ENCODE peak calls at places on chromosome 10, in eight cellular contexts. One of them, this sample, is unnamed.

GRCh38 chr10:11058014-11058413 is 40.3 kb downstream of the CELF2 start:
- DNase-seq in stimulated activated CD8-positive, alpha-beta memory T cell treated with anti-CD3 and anti-CD28 coated beads, Interleukin-4, amount 100 ng/mL, for 24 hours: no peak
- DNase-seq in stimulated activated naive CD8-positive, alpha-beta T cell treated with anti-CD3 and anti-CD28 coated beads, Interleukin-15, Interleukin-2, amounts not matched to agents 100 U/mL and 50 U/mL, for 24 hours: no peak
- DNase-seq in SHP77 treated with DMSO at 0.1 percent for 48 hours: no peak
- DNase-seq in stimulated activated CD4-positive, alpha-beta T cell treated with anti-CD3 and anti-CD28 coated beads, Interleukin-2, amount 100 ng/mL, for 48 hours: no peak
- DNase-seq in A673: no peak
- DNase-seq in tibial nerve: no peak
- DNase-seq in RWPE1: no peak
- DNase-seq in this sample: no peak

GRCh38 chr10:78528749-78529204 is 495.1 kb downstream of the RPS24 start:
- DNase-seq in tibial nerve: no peak
- DNase-seq in stimulated activated CD4-positive, alpha-beta T cell treated with anti-CD3 and anti-CD28 coated beads, Interleukin-2, amount 100 ng/mL, for 48 hours: no peak
- DNase-seq in stimulated activated naive CD8-positive, alpha-beta T cell treated with anti-CD3 and anti-CD28 coated beads, Interleukin-15, Interleukin-2, amounts not matched to agents 100 U/mL and 50 U/mL, for 24 hours: no peak
- DNase-seq in stimulated activated CD8-positive, alpha-beta memory T cell treated with anti-CD3 and anti-CD28 coated beads, Interleukin-4, amount 100 ng/mL, for 24 hours: no peak
- DNase-seq in RWPE1: no peak
- DNase-seq in A673: no peak
- DNase-seq in SHP77 treated with DMSO at 0.1 percent for 48 hours: peak; percentile 77
- DNase-seq in this sample: no peak

GRCh38 chr10:77746313-77746712 is 108.7 kb upstream of the KCNMA1 start:
- DNase-seq in stimulated activated CD8-positive, alpha-beta memory T cell treated with anti-CD3 and anti-CD28 coated beads, Interleukin-4, amount 100 ng/mL, for 24 hours: no peak
- DNase-seq in SHP77 treated with DMSO at 0.1 percent for 48 hours: no peak
- DNase-seq in stimulated activated naive CD8-positive, alpha-beta T cell treated with anti-CD3 and anti-CD28 coated beads, Interleukin-15, Interleukin-2, amounts not matched to agents 100 U/mL and 50 U/mL, for 24 hours: no peak
- DNase-seq in A673: no peak
- DNase-seq in RWPE1: peak; percentile 79
- DNase-seq in tibial nerve: no peak
- DNase-seq in stimulated activated CD4-positive, alpha-beta T cell treated with anti-CD3 and anti-CD28 coated beads, Interleukin-2, amount 100 ng/mL, for 48 hours: no peak
- DNase-seq in this sample: no peak

GRCh38 chr10:130108934-130109604 is 1.6 kb downstream of the C10orf143 start:
- DNase-seq in stimulated activated CD4-positive, alpha-beta T cell treated with anti-CD3 and anti-CD28 coated beads, Interleukin-2, amount 100 ng/mL, for 48 hours: no peak
- DNase-seq in A673: no peak
- DNase-seq in SHP77 treated with DMSO at 0.1 percent for 48 hours: no peak
- DNase-seq in tibial nerve: no peak
- DNase-seq in RWPE1: no peak
- DNase-seq in stimulated activated CD8-positive, alpha-beta memory T cell treated with anti-CD3 and anti-CD28 coated beads, Interleukin-4, amount 100 ng/mL, for 24 hours: no peak
- DNase-seq in stimulated activated naive CD8-positive, alpha-beta T cell treated with anti-CD3 and anti-CD28 coated beads, Interleukin-15, Interleukin-2, amounts not matched to agents 100 U/mL and 50 U/mL, for 24 hours: peak; percentile 15
- DNase-seq in this sample: peak; percentile 53

GRCh38 chr10:68397005-68397404 is 10.1 kb downstream of the RUFY2 start:
- DNase-seq in A673: no peak
- DNase-seq in stimulated activated naive CD8-positive, alpha-beta T cell treated with anti-CD3 and anti-CD28 coated beads, Interleukin-15, Interleukin-2, amounts not matched to agents 100 U/mL and 50 U/mL, for 24 hours: no peak
- DNase-seq in stimulated activated CD8-positive, alpha-beta memory T cell treated with anti-CD3 and anti-CD28 coated beads, Interleukin-4, amount 100 ng/mL, for 24 hours: no peak
- DNase-seq in stimulated activated CD4-positive, alpha-beta T cell treated with anti-CD3 and anti-CD28 coated beads, Interleukin-2, amount 100 ng/mL, for 48 hours: no peak
- DNase-seq in RWPE1: no peak
- DNase-seq in tibial nerve: no peak
- DNase-seq in SHP77 treated with DMSO at 0.1 percent for 48 hours: no peak
- DNase-seq in this sample: no peak

GRCh38 chr10:43702213-43702935 is 53.7 kb upstream of the ZNF32 start:
- DNase-seq in stimulated activated CD8-positive, alpha-beta memory T cell treated with anti-CD3 and anti-CD28 coated beads, Interleukin-4, amount 100 ng/mL, for 24 hours: no peak
- DNase-seq in tibial nerve: no peak
- DNase-seq in stimulated activated CD4-positive, alpha-beta T cell treated with anti-CD3 and anti-CD28 coated beads, Interleukin-2, amount 100 ng/mL, for 48 hours: no peak
- DNase-seq in RWPE1: no peak
- DNase-seq in stimulated activated naive CD8-positive, alpha-beta T cell treated with anti-CD3 and anti-CD28 coated beads, Interleukin-15, Interleukin-2, amounts not matched to agents 100 U/mL and 50 U/mL, for 24 hours: no peak
- DNase-seq in A673: no peak
- DNase-seq in SHP77 treated with DMSO at 0.1 percent for 48 hours: no peak
- DNase-seq in this sample: no peak

GRCh38 chr10:45660876-45661411 is 11.6 kb downstream of the ZFAND4 start:
- DNase-seq in RWPE1: no peak
- DNase-seq in tibial nerve: no peak
- DNase-seq in SHP77 treated with DMSO at 0.1 percent for 48 hours: no peak
- DNase-seq in stimulated activated CD8-positive, alpha-beta memory T cell treated with anti-CD3 and anti-CD28 coated beads, Interleukin-4, amount 100 ng/mL, for 24 hours: no peak
- DNase-seq in stimulated activated naive CD8-positive, alpha-beta T cell treated with anti-CD3 and anti-CD28 coated beads, Interleukin-15, Interleukin-2, amounts not matched to agents 100 U/mL and 50 U/mL, for 24 hours: no peak
- DNase-seq in A673: no peak
- DNase-seq in stimulated activated CD4-positive, alpha-beta T cell treated with anti-CD3 and anti-CD28 coated beads, Interleukin-2, amount 100 ng/mL, for 48 hours: no peak
- DNase-seq in this sample: no peak

GRCh38 chr10:35942052-35942451 is 300.0 kb upstream of the FZD8 start:
- DNase-seq in RWPE1: no peak
- DNase-seq in stimulated activated CD8-positive, alpha-beta memory T cell treated with anti-CD3 and anti-CD28 coated beads, Interleukin-4, amount 100 ng/mL, for 24 hours: no peak
- DNase-seq in SHP77 treated with DMSO at 0.1 percent for 48 hours: no peak
- DNase-seq in A673: no peak
- DNase-seq in stimulated activated CD4-positive, alpha-beta T cell treated with anti-CD3 and anti-CD28 coated beads, Interleukin-2, amount 100 ng/mL, for 48 hours: no peak
- DNase-seq in stimulated activated naive CD8-positive, alpha-beta T cell treated with anti-CD3 and anti-CD28 coated beads, Interleukin-15, Interleukin-2, amounts not matched to agents 100 U/mL and 50 U/mL, for 24 hours: no peak
- DNase-seq in tibial nerve: no peak
- DNase-seq in this sample: no peak

GRCh38 chr10:86734209-86734988 is 22.0 kb upstream of the BMPR1A start:
- DNase-seq in stimulated activated CD4-positive, alpha-beta T cell treated with anti-CD3 and anti-CD28 coated beads, Interleukin-2, amount 100 ng/mL, for 48 hours: no peak
- DNase-seq in stimulated activated naive CD8-positive, alpha-beta T cell treated with anti-CD3 and anti-CD28 coated beads, Interleukin-15, Interleukin-2, amounts not matched to agents 100 U/mL and 50 U/mL, for 24 hours: no peak
- DNase-seq in RWPE1: no peak
- DNase-seq in tibial nerve: no peak
- DNase-seq in stimulated activated CD8-positive, alpha-beta memory T cell treated with anti-CD3 and anti-CD28 coated beads, Interleukin-4, amount 100 ng/mL, for 24 hours: no peak
- DNase-seq in SHP77 treated with DMSO at 0.1 percent for 48 hours: no peak
- DNase-seq in A673: no peak
- DNase-seq in this sample: no peak

GRCh38 chr10:11409357-11409756 is 202.1 kb downstream of the USP6NL start:
- DNase-seq in stimulated activated CD8-positive, alpha-beta memory T cell treated with anti-CD3 and anti-CD28 coated beads, Interleukin-4, amount 100 ng/mL, for 24 hours: no peak
- DNase-seq in A673: no peak
- DNase-seq in RWPE1: no peak
- DNase-seq in tibial nerve: no peak
- DNase-seq in stimulated activated naive CD8-positive, alpha-beta T cell treated with anti-CD3 and anti-CD28 coated beads, Interleukin-15, Interleukin-2, amounts not matched to agents 100 U/mL and 50 U/mL, for 24 hours: no peak
- DNase-seq in stimulated activated CD4-positive, alpha-beta T cell treated with anti-CD3 and anti-CD28 coated beads, Interleukin-2, amount 100 ng/mL, for 48 hours: no peak
- DNase-seq in SHP77 treated with DMSO at 0.1 percent for 48 hours: no peak
- DNase-seq in this sample: no peak

GRCh38 chr10:119316002-119316358 is 108.6 kb downstream of the GRK5 start:
- DNase-seq in stimulated activated CD4-positive, alpha-beta T cell treated with anti-CD3 and anti-CD28 coated beads, Interleukin-2, amount 100 ng/mL, for 48 hours: no peak
- DNase-seq in SHP77 treated with DMSO at 0.1 percent for 48 hours: no peak
- DNase-seq in stimulated activated naive CD8-positive, alpha-beta T cell treated with anti-CD3 and anti-CD28 coated beads, Interleukin-15, Interleukin-2, amounts not matched to agents 100 U/mL and 50 U/mL, for 24 hours: no peak
- DNase-seq in tibial nerve: no peak
- DNase-seq in A673: no peak
- DNase-seq in stimulated activated CD8-positive, alpha-beta memory T cell treated with anti-CD3 and anti-CD28 coated beads, Interleukin-4, amount 100 ng/mL, for 24 hours: no peak
- DNase-seq in RWPE1: no peak
- DNase-seq in this sample: no peak

GRCh38 chr10:61592581-61592980 is 70.1 kb upstream of the CABCOCO1 start:
- DNase-seq in stimulated activated naive CD8-positive, alpha-beta T cell treated with anti-CD3 and anti-CD28 coated beads, Interleukin-15, Interleukin-2, amounts not matched to agents 100 U/mL and 50 U/mL, for 24 hours: no peak
- DNase-seq in tibial nerve: no peak
- DNase-seq in stimulated activated CD8-positive, alpha-beta memory T cell treated with anti-CD3 and anti-CD28 coated beads, Interleukin-4, amount 100 ng/mL, for 24 hours: no peak
- DNase-seq in RWPE1: no peak
- DNase-seq in stimulated activated CD4-positive, alpha-beta T cell treated with anti-CD3 and anti-CD28 coated beads, Interleukin-2, amount 100 ng/mL, for 48 hours: no peak
- DNase-seq in A673: peak; percentile 62
- DNase-seq in SHP77 treated with DMSO at 0.1 percent for 48 hours: no peak
- DNase-seq in this sample: no peak

GRCh38 chr10:43681226-43681625 is 32.5 kb upstream of the ZNF32 start:
- DNase-seq in A673: no peak
- DNase-seq in stimulated activated CD4-positive, alpha-beta T cell treated with anti-CD3 and anti-CD28 coated beads, Interleukin-2, amount 100 ng/mL, for 48 hours: no peak
- DNase-seq in stimulated activated naive CD8-positive, alpha-beta T cell treated with anti-CD3 and anti-CD28 coated beads, Interleukin-15, Interleukin-2, amounts not matched to agents 100 U/mL and 50 U/mL, for 24 hours: no peak
- DNase-seq in SHP77 treated with DMSO at 0.1 percent for 48 hours: no peak
- DNase-seq in tibial nerve: no peak
- DNase-seq in RWPE1: no peak
- DNase-seq in stimulated activated CD8-positive, alpha-beta memory T cell treated with anti-CD3 and anti-CD28 coated beads, Interleukin-4, amount 100 ng/mL, for 24 hours: no peak
- DNase-seq in this sample: no peak

This sample was measured in stimulated activated effector memory CD8-positive, alpha-beta T cell treated with anti-CD3 and anti-CD28 coated beads, Interleukin-12 subunit alpha, Interleukin-12 subunit beta, amount 100 ng/mL, for 72 hours.